ENCODE peak calls at places on chromosomes 5 and 9, in four cellular contexts. One of them, this sample, is unnamed.

GRCh38 chr9:100670719-100671118 is 92.8 kb downstream of the CAVIN4 start:
- DNase-seq in SK-N-DZ: no peak
- DNase-seq in AG10803: no peak
- DNase-seq in HL-60: no peak
- DNase-seq in this sample: no peak

GRCh38 chr9:131578778-131579504 is 33.6 kb downstream of the PRRT1B start:
- DNase-seq in SK-N-DZ: no peak
- DNase-seq in AG10803: no peak
- DNase-seq in HL-60: no peak
- DNase-seq in this sample: no peak

GRCh38 chr9:38008168-38009034 is 60.6 kb downstream of the SHB start:
- DNase-seq in SK-N-DZ: no peak
- DNase-seq in AG10803: peak
- DNase-seq in HL-60: peak
- DNase-seq in this sample: peak

GRCh38 chr9:93300175-93300572 is 116.2 kb downstream of the WNK2 start:
- DNase-seq in SK-N-DZ: no peak
- DNase-seq in AG10803: no peak
- DNase-seq in HL-60: no peak
- DNase-seq in this sample: no peak

GRCh38 chr5:34703767-34704324 is 47.7 kb downstream of the RAI14 start:
- DNase-seq in SK-N-DZ: no peak
- DNase-seq in AG10803: no peak
- DNase-seq in HL-60: no peak
- DNase-seq in this sample: no peak

GRCh38 chr5:141825836-141826560 is 52.2 kb downstream of the PCDH1 start:
- DNase-seq in SK-N-DZ: peak
- DNase-seq in AG10803: no peak
- DNase-seq in HL-60: no peak
- DNase-seq in this sample: no peak

GRCh38 chr9:129673602-129674001 is 8.2 kb downstream of the PRRX2 start:
- DNase-seq in SK-N-DZ: no peak
- DNase-seq in AG10803: no peak
- DNase-seq in HL-60: no peak
- DNase-seq in this sample: no peak

GRCh38 chr5:80714570-80715298 is 60.0 kb upstream of the DHFR start:
- DNase-seq in SK-N-DZ: no peak
- DNase-seq in AG10803: no peak
- DNase-seq in HL-60: no peak
- DNase-seq in this sample: no peak

GRCh38 chr9:75064307-75065025 is 23.5 kb downstream of the NMRK1 start:
- DNase-seq in SK-N-DZ: no peak
- DNase-seq in AG10803: peak
- DNase-seq in HL-60: no peak
- DNase-seq in this sample: no peak

GRCh38 chr9:79166005-79166404 is 405.8 kb upstream of the TLE4 start:
- DNase-seq in SK-N-DZ: peak
- DNase-seq in AG10803: peak
- DNase-seq in HL-60: no peak
- DNase-seq in this sample: no peak

GRCh38 chr9:16830806-16831205 is 39.7 kb downstream of the BNC2 start:
- DNase-seq in SK-N-DZ: no peak
- DNase-seq in AG10803: no peak
- DNase-seq in HL-60: no peak
- DNase-seq in this sample: no peak

GRCh38 chr9:81562221-81563019 is 126.9 kb downstream of the TLE1 start:
- DNase-seq in SK-N-DZ: no peak
- DNase-seq in AG10803: peak
- DNase-seq in HL-60: no peak
- DNase-seq in this sample: no peak

GRCh38 chr9:4866239-4866969 is 73.7 kb downstream of the RCL1 start:
- DNase-seq in SK-N-DZ: no peak
- DNase-seq in AG10803: no peak
- DNase-seq in HL-60: no peak
- DNase-seq in this sample: no peak

GRCh38 chr9:22454021-22454420 is 7.4 kb downstream of the DMRTA1 start:
- DNase-seq in SK-N-DZ: no peak
- DNase-seq in AG10803: no peak
- DNase-seq in HL-60: no peak
- DNase-seq in this sample: no peak

GRCh38 chr5:107402881-107403280 is 267.9 kb downstream of the EFNA5 start:
- DNase-seq in SK-N-DZ: peak
- DNase-seq in AG10803: no peak
- DNase-seq in HL-60: no peak
- DNase-seq in this sample: no peak

GRCh38 chr5:882253-883185 is 10.1 kb downstream of the BRD9 start:
- DNase-seq in SK-N-DZ: no peak
- DNase-seq in AG10803: no peak
- DNase-seq in HL-60: peak
- DNase-seq in this sample: no peak

GRCh38 chr5:149435660-149436059 is 56.6 kb upstream of the IL17B start:
- DNase-seq in SK-N-DZ: no peak
- DNase-seq in AG10803: no peak
- DNase-seq in HL-60: no peak
- DNase-seq in this sample: no peak

GRCh38 chr5:35884125-35884788 is 27.6 kb downstream of the IL7R start:
- DNase-seq in SK-N-DZ: no peak
- DNase-seq in AG10803: peak
- DNase-seq in HL-60: peak
- DNase-seq in this sample: no peak

GRCh38 chr5:171571663-171572062 is 152.2 kb downstream of the FGF18 start:
- DNase-seq in SK-N-DZ: no peak
- DNase-seq in AG10803: peak
- DNase-seq in HL-60: no peak
- DNase-seq in this sample: no peak

GRCh38 chr5:179489015-179489414 is 61.3 kb upstream of the RUFY1 start:
- DNase-seq in SK-N-DZ: no peak
- DNase-seq in AG10803: no peak
- DNase-seq in HL-60: no peak
- DNase-seq in this sample: no peak

GRCh38 chr9:99778308-99778707 is 43.4 kb upstream of the NR4A3 start:
- DNase-seq in SK-N-DZ: no peak
- DNase-seq in AG10803: peak
- DNase-seq in HL-60: peak
- DNase-seq in this sample: no peak

GRCh38 chr5:39880985-39881384 is 456.2 kb upstream of the DAB2 start:
- DNase-seq in SK-N-DZ: no peak
- DNase-seq in AG10803: no peak
- DNase-seq in HL-60: no peak
- DNase-seq in this sample: no peak

GRCh38 chr5:125277494-125278154 is 531.2 kb upstream of the ZNF608 start:
- DNase-seq in SK-N-DZ: no peak
- DNase-seq in AG10803: peak
- DNase-seq in HL-60: no peak
- DNase-seq in this sample: no peak

GRCh38 chr5:74595143-74595915 is 45.2 kb downstream of the ENC1 start:
- DNase-seq in SK-N-DZ: no peak
- DNase-seq in AG10803: peak
- DNase-seq in HL-60: no peak
- DNase-seq in this sample: no peak

GRCh38 chr9:32339424-32339823 is 45.0 kb upstream of the ACO1 start:
- DNase-seq in SK-N-DZ: no peak
- DNase-seq in AG10803: no peak
- DNase-seq in HL-60: no peak
- DNase-seq in this sample: no peak

GRCh38 chr9:127905788-127906191 is 6.4 kb upstream of the ST6GALNAC6 start:
- DNase-seq in SK-N-DZ: no peak
- DNase-seq in AG10803: no peak
- DNase-seq in HL-60: no peak
- DNase-seq in this sample: no peak

GRCh38 chr5:105168806-105169205 is 1606.2 kb upstream of the NUDT12 start:
- DNase-seq in SK-N-DZ: no peak
- DNase-seq in AG10803: no peak
- DNase-seq in HL-60: no peak
- DNase-seq in this sample: no peak

GRCh38 chr9:84567776-84568175 is 101.8 kb upstream of the NTRK2 start:
- DNase-seq in SK-N-DZ: no peak
- DNase-seq in AG10803: no peak
- DNase-seq in HL-60: no peak
- DNase-seq in this sample: no peak

GRCh38 chr5:1380910-1381309 is 36.0 kb upstream of the CLPTM1L start:
- DNase-seq in SK-N-DZ: no peak
- DNase-seq in AG10803: no peak
- DNase-seq in HL-60: no peak
- DNase-seq in this sample: no peak

GRCh38 chr5:76256116-76256889 is 146.8 kb upstream of the IQGAP2 start:
- DNase-seq in SK-N-DZ: peak
- DNase-seq in AG10803: peak
- DNase-seq in HL-60: peak
- DNase-seq in this sample: no peak

GRCh38 chr9:135295556-135296300 is 183.9 kb upstream of the PPP1R26 start:
- DNase-seq in SK-N-DZ: no peak
- DNase-seq in AG10803: no peak
- DNase-seq in HL-60: no peak
- DNase-seq in this sample: no peak

GRCh38 chr9:71685988-71686387 is 82.3 kb downstream of the CEMIP2 start:
- DNase-seq in SK-N-DZ: no peak
- DNase-seq in AG10803: no peak
- DNase-seq in HL-60: no peak
- DNase-seq in this sample: no peak

GRCh38 chr9:133563286-133564213 is 29.0 kb downstream of the ADAMTSL2 start:
- DNase-seq in SK-N-DZ: peak
- DNase-seq in AG10803: peak
- DNase-seq in HL-60: no peak
- DNase-seq in this sample: no peak

GRCh38 chr5:128538249-128539037 is 398 bp upstream of the FBN2 start:
- DNase-seq in SK-N-DZ: peak
- DNase-seq in AG10803: peak
- DNase-seq in HL-60: peak
- DNase-seq in this sample: no peak

GRCh38 chr9:75992480-75993206 is 102.2 kb downstream of the PCSK5 start:
- DNase-seq in SK-N-DZ: no peak
- DNase-seq in AG10803: peak
- DNase-seq in HL-60: no peak
- DNase-seq in this sample: no peak

GRCh38 chr9:126419475-126419874 is 92.8 kb downstream of the MVB12B start:
- DNase-seq in SK-N-DZ: no peak
- DNase-seq in AG10803: no peak
- DNase-seq in HL-60: no peak
- DNase-seq in this sample: no peak

GRCh38 chr9:5879419-5880181 is 11.1 kb upstream of the MLANA start:
- DNase-seq in SK-N-DZ: peak
- DNase-seq in AG10803: peak
- DNase-seq in HL-60: no peak
- DNase-seq in this sample: no peak

GRCh38 chr5:169265888-169266287 is 35.1 kb downstream of the SLIT3 start:
- DNase-seq in SK-N-DZ: peak
- DNase-seq in AG10803: no peak
- DNase-seq in HL-60: no peak
- DNase-seq in this sample: no peak